ENCODE peak calls at places on chromosomes 7 and 10, in four cellular contexts. Q is NCI-H774, L is T-helper 1 cell, V is mesendoderm. S is an unnamed sample.
A peak's percentile ranks its signal among the peaks of the same experiment; 100 is the strongest.

GRCh38 chr7:29346574-29346973 is 152.0 kb downstream of the CHN2 start:
- DNase-seq in Q (no peak), L (no peak), V (no peak), S (no peak)

GRCh38 chr10:14491814-14492213 is 161.1 kb upstream of the FRMD4A start:
- DNase-seq in Q (no peak), L (no peak), V (no peak), S (no peak)

GRCh38 chr7:96720843-96721242 is 11.2 kb upstream of the SEM1 start:
- DNase-seq in Q (no peak), L (no peak), V (no peak), S (no peak)

GRCh38 chr7:2978403-2978802 is 65.3 kb downstream of the CARD11 start:
- DNase-seq in Q (no peak), L (peak; percentile 28), V (peak; percentile 68), S (peak; percentile 10)

GRCh38 chr10:17178006-17178405 is 23.5 kb downstream of the TRDMT1 start:
- DNase-seq in Q (no peak), L (no peak), V (no peak), S (no peak)

GRCh38 chr7:74021546-74022320 is 6.2 kb upstream of the ELN start:
- DNase-seq in Q (no peak), L (no peak), V (no peak), S (no peak)

GRCh38 chr10:20855398-20856038 is 41.6 kb downstream of the NEBL start:
- DNase-seq in Q (no peak), L (no peak), V (peak; percentile 27), S (no peak)

GRCh38 chr10:62058896-62059423 is 157.5 kb downstream of the ARID5B start:
- DNase-seq in Q (no peak), L (no peak), V (no peak), S (no peak)

GRCh38 chr10:75235375-75236177 is at the start of gene COMTD1:
- DNase-seq in Q (peak; percentile 92), L (peak; percentile 93), V (peak; percentile 96), S (peak; percentile 82)

GRCh38 chr10:131094406-131095108 is 217.0 kb downstream of the TCERG1L start:
- DNase-seq in Q (no peak), L (no peak), V (peak; percentile 75), S (no peak)

GRCh38 chr7:77684030-77684429 is 12.2 kb upstream of the RSBN1L start:
- DNase-seq in Q (no peak), L (no peak), V (peak; percentile 93), S (no peak)

GRCh38 chr10:102140913-102141540 is 8.2 kb downstream of the PPRC1 start:
- DNase-seq in Q (no peak), L (no peak), V (no peak), S (no peak)

GRCh38 chr10:79454259-79454658 is 8.8 kb upstream of the ZCCHC24 start:
- DNase-seq in Q (no peak), L (no peak), V (peak; percentile 69), S (no peak)

GRCh38 chr7:31874631-31875374 is 187.8 kb downstream of the PPP1R17 start:
- DNase-seq in Q (no peak), L (no peak), V (no peak), S (no peak)

GRCh38 chr10:31466313-31466712 is 147.3 kb downstream of the ZEB1 start:
- DNase-seq in Q (no peak), L (no peak), V (no peak), S (no peak)

GRCh38 chr10:3681642-3682554 is 103.1 kb downstream of the KLF6 start:
- DNase-seq in Q (no peak), L (no peak), V (peak; percentile 84), S (no peak)

GRCh38 chr10:74681917-74682627 is 144.3 kb upstream of the KAT6B start:
- DNase-seq in Q (no peak), L (no peak), V (no peak), S (no peak)

GRCh38 chr10:109922976-109923921 is at the start of gene XPNPEP1:
- DNase-seq in Q (peak; percentile 62), L (peak; percentile 75), V (peak; percentile 87), S (peak; percentile 84)

GRCh38 chr10:106771132-106771531 is 393.4 kb downstream of the SORCS1 start:
- DNase-seq in Q (no peak), L (no peak), V (no peak), S (no peak)

GRCh38 chr10:50988792-50989191 is 85.5 kb upstream of the PRKG1 start:
- DNase-seq in Q (no peak), L (no peak), V (peak; percentile 14), S (no peak)

GRCh38 chr10:16941067-16941466 is 123.8 kb upstream of the RSU1 start:
- DNase-seq in Q (no peak), L (no peak), V (no peak), S (no peak)

GRCh38 chr7:30511494-30511893 is 6.9 kb upstream of the GGCT start:
- DNase-seq in Q (no peak), L (no peak), V (no peak), S (no peak)

GRCh38 chr10:69885379-69886156 is 83.9 kb downstream of the COL13A1 start:
- DNase-seq in Q (no peak), L (no peak), V (no peak), S (no peak)

GRCh38 chr10:61779950-61780659 is 117.4 kb downstream of the CABCOCO1 start:
- DNase-seq in Q (no peak), L (no peak), V (peak; percentile 59), S (no peak)

GRCh38 chr10:121088524-121088923 is 237.4 kb downstream of the WDR11 start:
- DNase-seq in Q (no peak), L (no peak), V (peak; percentile 66), S (no peak)

GRCh38 chr10:124248646-124249045 is 155.2 kb upstream of the CHST15 start:
- DNase-seq in Q (no peak), L (no peak), V (no peak), S (no peak)

GRCh38 chr7:157132796-157133195 is 5.9 kb upstream of the UBE3C start:
- DNase-seq in Q (no peak), L (no peak), V (no peak), S (no peak)

GRCh38 chr7:155166673-155167370 is 96.7 kb downstream of the HTR5A start:
- DNase-seq in Q (no peak), L (no peak), V (no peak), S (peak; percentile 27)

GRCh38 chr10:88974012-88974411 is 16.6 kb upstream of the FAS start:
- DNase-seq in Q (no peak), L (no peak), V (no peak), S (no peak)

GRCh38 chr10:17229967-17230682 is 2.1 kb downstream of the VIM start:
- DNase-seq in Q (peak; percentile 47), L (peak; percentile 81), V (peak; percentile 87), S (no peak)

GRCh38 chr10:34104829-34105572 is 710.1 kb downstream of the PARD3 start:
- DNase-seq in Q (no peak), L (no peak), V (peak; percentile 86), S (no peak)

GRCh38 chr10:109428775-109429480 is 494.4 kb downstream of the XPNPEP1 start:
- DNase-seq in Q (no peak), L (no peak), V (peak; percentile 55), S (no peak)

GRCh38 chr7:107854989-107855388 is 36.0 kb upstream of the DLD start:
- DNase-seq in Q (no peak), L (no peak), V (no peak), S (no peak)

S was measured in anterior cingulate cortex.